ENCODE peak calls at places on chromosome 19, in four cellular contexts. U is mammary epithelial cell, E is PC-9, A is RWPE1. R is an unnamed sample.
A peak's percentile ranks its signal among the peaks of the same experiment; 100 is the strongest.

GRCh38 chr19:37511821-37512220 is 5.1 kb downstream of the ZNF793 start:
- DNase-seq in U (no peak), E (no peak), A (no peak), R (no peak)

GRCh38 chr19:13866463-13867046 is 10.4 kb upstream of the NANOS3 start:
- DNase-seq in U (no peak), E (no peak), A (no peak), R (no peak)

GRCh38 chr19:13042443-13043130 is 47.3 kb downstream of the NFIX start:
- DNase-seq in U (no peak), E (no peak), A (no peak), R (no peak)

GRCh38 chr19:10173527-10173926 is 21.2 kb downstream of the DNMT1 start:
- DNase-seq in U (peak; percentile 54), E (peak; percentile 20), A (no peak), R (no peak)

GRCh38 chr19:29268103-29268502 is 55.2 kb upstream of the UQCRFS1 start:
- DNase-seq in U (no peak), E (no peak), A (no peak), R (no peak)

GRCh38 chr19:15479391-15480345 is at the start of gene PGLYRP2:
- DNase-seq in U (no peak), E (peak; percentile 43), A (no peak), R (no peak)

GRCh38 chr19:22622901-22623840 is 11.0 kb upstream of the ZNF492 start:
- DNase-seq in U (no peak), E (no peak), A (no peak), R (no peak)

GRCh38 chr19:54469496-54469934 is 3.6 kb downstream of the CDC42EP5 start:
- DNase-seq in U (no peak), E (no peak), A (no peak), R (peak; percentile 37)

GRCh38 chr19:57664269-57665127 is 4.2 kb upstream of the ZSCAN4 start:
- DNase-seq in U (peak; percentile 39), E (peak; percentile 49), A (peak; percentile 30), R (no peak)

GRCh38 chr19:52522555-52522954 is 4.9 kb upstream of the ZNF808 start:
- DNase-seq in U (no peak), E (no peak), A (no peak), R (no peak)

GRCh38 chr19:13401388-13401787 is 104.9 kb downstream of the CACNA1A start:
- DNase-seq in U (peak; percentile 54), E (no peak), A (peak; percentile 42), R (no peak)

GRCh38 chr19:49042177-49042576 is 1.5 kb upstream of the CGB5 start:
- DNase-seq in U (peak; percentile 63), E (peak; percentile 87), A (no peak), R (no peak)

GRCh38 chr19:48798937-48799336 is 11.9 kb downstream of the BCAT2 start:
- DNase-seq in U (no peak), E (no peak), A (no peak), R (peak; percentile 30)

GRCh38 chr19:53957448-53958167 is 5.1 kb upstream of the CACNG8 start:
- DNase-seq in U (no peak), E (no peak), A (no peak), R (no peak)

GRCh38 chr19:14496849-14497346 is 971 bp upstream of the GIPC1 start:
- DNase-seq in U (no peak), E (no peak), A (no peak), R (no peak)

GRCh38 chr19:19381007-19381926 is 24.2 kb upstream of the GATAD2A start:
- DNase-seq in U (no peak), E (peak; percentile 26), A (no peak), R (no peak)

GRCh38 chr19:18159810-18160209 is 6.8 kb downstream of the PIK3R2 start:
- DNase-seq in U (no peak), E (no peak), A (no peak), R (no peak)

GRCh38 chr19:18161691-18162039 is 8.7 kb downstream of the PIK3R2 start:
- DNase-seq in U (peak; percentile 41), E (no peak), A (no peak), R (no peak)

GRCh38 chr19:18160441-18160791 is 7.5 kb downstream of the PIK3R2 start:
- DNase-seq in U (no peak), E (no peak), A (no peak), R (no peak)

GRCh38 chr19:18158471-18158870 is 5.5 kb downstream of the PIK3R2 start:
- DNase-seq in U (no peak), E (no peak), A (no peak), R (no peak)

GRCh38 chr19:18160792-18161690 is 8.1 kb downstream of the PIK3R2 start:
- DNase-seq in U (peak; percentile 57), E (peak; percentile 79), A (peak; percentile 80), R (no peak)
- H3K27ac ChIP-seq in U (no peak overlapping the region), E (no peak overlapping the region), A (peak overlapping the region; percentile 99), R (no peak overlapping the region)

DNA sequence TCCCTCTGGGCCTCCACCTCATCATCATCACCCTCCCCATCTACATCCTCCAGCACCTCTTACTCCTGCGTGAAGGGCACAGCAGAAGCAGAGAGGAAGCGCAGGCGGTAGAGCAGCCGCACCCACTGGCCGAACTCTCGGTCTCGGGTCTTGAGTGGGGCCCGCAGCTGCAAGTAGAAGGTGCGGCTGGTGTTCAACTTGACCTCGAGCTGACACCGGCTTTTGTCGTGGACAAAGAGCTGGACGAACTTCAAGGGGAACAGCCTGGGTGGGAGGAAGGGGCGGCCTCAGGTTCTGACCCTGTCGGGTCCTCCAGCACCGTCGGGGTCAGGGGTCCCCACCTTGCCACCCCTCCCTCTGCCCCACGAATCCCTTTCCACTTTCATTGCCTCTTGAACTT is 8.7 kb upstream of the EMC10 start:
- DNase-seq in U (no peak), E (no peak), A (no peak), R (no peak)
- H3K27ac ChIP-seq in U (no peak overlapping the region), E (no peak overlapping the region), A (no peak overlapping the region), R (no peak overlapping the region)

DNA sequence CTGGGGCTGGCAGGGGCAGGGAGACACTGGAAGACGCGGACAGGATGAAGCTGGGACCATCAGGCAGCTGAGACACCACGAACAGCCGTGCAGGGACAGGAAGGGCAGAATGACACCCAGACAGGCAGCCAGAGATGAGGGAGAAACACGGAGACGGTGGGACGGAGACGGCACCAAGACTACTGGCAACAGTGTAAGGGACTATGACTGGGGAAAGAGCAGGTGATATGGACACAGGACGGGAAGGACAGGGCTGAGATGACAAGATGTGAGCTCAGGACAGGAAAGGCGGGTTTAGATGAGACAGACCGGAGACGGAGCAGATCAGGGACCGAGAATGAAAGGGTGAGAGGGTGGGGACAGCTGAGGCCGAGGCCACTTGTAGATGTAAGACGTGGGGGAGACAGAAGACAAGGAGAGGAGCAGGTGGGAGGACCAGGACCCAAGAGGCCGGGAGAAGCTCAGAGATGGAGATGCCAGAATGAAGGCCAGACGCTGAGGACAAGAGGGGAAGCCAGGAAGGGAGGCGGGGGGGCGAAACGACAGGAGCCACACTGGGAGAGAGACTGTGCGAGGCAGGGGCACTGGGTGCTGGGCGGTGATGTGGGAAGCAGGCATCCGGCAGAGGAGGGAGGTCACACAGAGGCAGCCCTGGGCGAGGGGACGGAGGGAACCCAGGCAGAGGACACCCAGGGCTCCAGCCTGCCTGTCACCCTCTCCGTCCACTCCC is 17.5 kb upstream of the EHD2 start:
- DNase-seq in U (no peak), E (no peak), A (no peak), R (no peak)
- H3K27ac ChIP-seq in U (no peak overlapping the region), E (no peak overlapping the region), A (peak overlapping the region; percentile 64), R (no peak overlapping the region)

GRCh38 chr19:45564131-45564780 is 20.3 kb downstream of the OPA3 start:
- DNase-seq in U (no peak), E (no peak), A (no peak), R (no peak)
- H3K27ac ChIP-seq in U (no peak overlapping the region), E (no peak overlapping the region), A (peak overlapping the region; percentile 35), R (no peak overlapping the region)

DNA sequence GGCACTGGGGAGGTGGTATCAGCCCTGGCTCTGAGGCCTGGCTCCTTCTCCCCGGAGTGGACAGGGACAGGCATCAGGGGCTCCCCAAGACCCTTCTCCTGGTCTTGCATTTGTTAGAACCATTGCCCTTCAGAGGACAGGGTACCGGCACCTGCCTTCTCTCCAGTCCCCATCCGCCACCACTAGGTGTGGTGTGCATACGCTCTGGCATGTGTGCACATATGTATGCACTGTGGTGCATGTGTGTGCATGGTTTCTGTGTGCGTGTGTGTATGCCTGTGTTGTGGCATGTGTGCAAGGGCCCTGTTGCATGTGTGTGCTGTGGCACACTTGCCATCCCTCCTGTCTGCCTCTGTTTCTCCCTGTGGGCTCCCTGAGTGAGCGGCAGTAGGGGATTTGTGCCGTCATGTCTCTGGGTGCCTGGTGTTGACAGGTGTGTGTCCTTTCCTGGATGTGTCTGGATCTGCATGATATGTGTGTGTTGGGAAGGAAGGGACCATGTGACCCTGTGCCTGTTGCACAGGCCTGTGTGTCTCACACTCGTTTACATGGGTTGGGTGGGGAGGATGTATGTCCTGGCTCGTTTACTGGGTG is 9.3 kb downstream of the KCTD15 start:
- DNase-seq in U (no peak), E (no peak), A (no peak), R (no peak)
- H3K27ac ChIP-seq in U (no peak overlapping the region), E (no peak overlapping the region), A (peak overlapping the region; percentile 77), R (no peak overlapping the region)

DNA sequence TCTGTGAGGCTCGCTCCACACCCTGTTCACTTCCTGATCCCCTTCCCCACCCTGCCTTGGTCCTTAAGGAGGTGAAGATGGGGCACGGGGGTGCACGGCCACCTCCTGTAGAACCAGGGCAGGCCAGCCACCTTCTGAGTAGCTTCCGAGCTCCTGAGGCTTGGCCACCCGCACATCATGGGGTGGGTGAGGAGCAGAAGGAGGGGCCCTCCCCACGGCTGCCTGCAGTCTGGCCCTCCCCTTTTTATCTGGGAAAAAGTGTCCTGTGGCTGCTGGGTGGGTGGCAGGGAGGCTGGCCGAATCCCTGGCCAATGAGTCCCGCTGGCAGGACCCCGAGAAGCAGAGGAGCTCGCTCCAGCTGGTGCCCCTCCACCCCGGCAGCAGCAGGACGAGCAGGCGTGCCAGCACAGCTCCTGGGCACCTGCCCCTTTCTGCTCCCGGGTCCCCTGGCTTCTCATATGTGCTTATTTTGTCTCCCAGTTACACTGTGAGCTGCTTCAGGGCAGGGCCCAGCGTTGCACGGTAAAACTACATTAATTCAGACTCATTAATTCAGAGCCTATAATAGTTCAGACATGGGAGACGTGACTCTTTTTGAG is 135.0 kb downstream of the KDM4B start:
- DNase-seq in U (no peak), E (no peak), A (no peak), R (no peak)
- H3K27ac ChIP-seq in U (no peak overlapping the region), E (no peak overlapping the region), A (no peak overlapping the region), R (no peak overlapping the region)

DNA sequence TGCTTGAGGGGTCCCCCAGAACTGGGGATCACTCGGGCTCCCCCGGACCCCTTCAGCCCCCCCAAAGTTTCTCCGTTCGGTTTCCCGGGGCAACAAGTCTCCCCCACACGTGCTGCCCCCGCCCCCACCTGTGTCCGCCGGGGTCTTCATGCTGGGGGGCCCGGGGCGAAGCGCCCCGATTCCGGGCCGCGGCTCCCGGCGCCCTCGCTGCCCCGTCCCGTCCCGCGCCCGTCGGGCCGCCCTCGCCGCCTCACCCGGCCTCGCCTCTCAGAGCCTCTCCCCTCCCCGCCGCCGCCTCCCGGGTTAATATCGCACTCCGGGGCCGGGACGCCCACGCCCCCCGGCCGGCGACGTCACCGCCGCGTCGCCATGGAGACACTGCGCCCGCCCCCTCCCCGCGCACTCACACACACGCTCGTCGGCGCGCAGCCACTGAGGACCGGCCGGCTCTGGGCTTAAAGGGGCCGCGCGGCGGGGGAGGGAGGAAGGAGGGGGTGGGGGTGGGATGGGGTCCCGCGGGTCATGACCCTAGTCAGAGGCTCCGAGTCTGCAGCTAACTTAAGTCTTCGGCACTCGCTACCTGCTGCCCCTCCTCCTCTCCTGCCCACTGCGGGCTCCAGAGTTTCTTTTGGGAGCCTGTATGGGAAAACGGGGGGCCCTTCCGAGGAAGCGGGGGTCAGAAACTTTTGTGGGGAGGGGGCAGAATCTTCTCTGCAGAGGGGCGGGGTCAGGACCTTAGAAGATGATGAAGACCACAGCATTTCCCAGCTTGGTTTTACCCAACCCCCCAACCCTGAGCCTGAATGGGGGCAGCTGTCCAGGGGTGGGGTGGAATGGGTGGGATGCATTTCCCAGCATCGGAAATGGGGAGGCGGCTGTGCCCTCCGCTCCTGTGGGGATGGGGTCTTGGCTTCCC is at the start of gene ERF:
- DNase-seq in U (peak; percentile 91), E (peak; percentile 93), A (peak; percentile 91), R (no peak)
- H3K27ac ChIP-seq in U (peak within 1 kb of the TSS; percentile 91), E (peak within 1 kb of the TSS; percentile 13), A (peak within 1 kb of the TSS; percentile 98), R (peak within 1 kb of the TSS; percentile 93)

GRCh38 chr19:18044825-18045304 is 36.9 kb downstream of the ARRDC2 start:
- DNase-seq in U (peak; percentile 83), E (peak; percentile 54), A (no peak), R (no peak)
- H3K27ac ChIP-seq in U (no peak overlapping the region), E (peak overlapping the region; percentile 54), A (peak overlapping the region; percentile 45), R (peak overlapping the region; percentile 50)

R was measured in foreskin keratinocyte.